ENCODE peak calls at places on chromosomes 5 and 9, in five cellular contexts. One of them, this sample, is unnamed.

GRCh38 chr5:14871084-14871572 is 450 bp downstream of the ANKH start:
- DNase-seq in NCI-H510A: no peak
- DNase-seq in transverse colon: peak
- DNase-seq in heart right ventricle: peak
- DNase-seq in dermis blood vessel endothelial cell: peak
- DNase-seq in this sample: peak

GRCh38 chr5:90353254-90353653 is 56.3 kb downstream of the CETN3 start:
- DNase-seq in heart right ventricle: no peak
- DNase-seq in transverse colon: no peak
- DNase-seq in NCI-H510A: no peak
- DNase-seq in dermis blood vessel endothelial cell: no peak
- DNase-seq in this sample: no peak

GRCh38 chr5:137304227-137304874 is 194.8 kb downstream of the SPOCK1 start:
- DNase-seq in transverse colon: peak
- DNase-seq in heart right ventricle: peak
- DNase-seq in NCI-H510A: peak
- DNase-seq in dermis blood vessel endothelial cell: peak
- DNase-seq in this sample: peak

GRCh38 chr9:121748727-121749546 is 97.5 kb downstream of the DAB2IP start:
- DNase-seq in NCI-H510A: no peak
- DNase-seq in dermis blood vessel endothelial cell: no peak
- DNase-seq in heart right ventricle: peak
- DNase-seq in transverse colon: peak
- DNase-seq in this sample: peak

GRCh38 chr5:83363111-83363510 is 108.4 kb upstream of the VCAN start:
- DNase-seq in transverse colon: no peak
- DNase-seq in dermis blood vessel endothelial cell: no peak
- DNase-seq in heart right ventricle: no peak
- DNase-seq in NCI-H510A: no peak
- DNase-seq in this sample: no peak

GRCh38 chr5:157665467-157666085 is 5.8 kb upstream of the C5orf52 start:
- DNase-seq in NCI-H510A: no peak
- DNase-seq in heart right ventricle: no peak
- DNase-seq in transverse colon: no peak
- DNase-seq in dermis blood vessel endothelial cell: no peak
- DNase-seq in this sample: no peak

GRCh38 chr5:144951001-144951400 is 780.3 kb downstream of the KCTD16 start:
- DNase-seq in dermis blood vessel endothelial cell: no peak
- DNase-seq in heart right ventricle: no peak
- DNase-seq in transverse colon: no peak
- DNase-seq in NCI-H510A: no peak
- DNase-seq in this sample: no peak

GRCh38 chr5:142145106-142145900 is 36.7 kb downstream of the NDFIP1 start:
- DNase-seq in NCI-H510A: no peak
- DNase-seq in dermis blood vessel endothelial cell: peak
- DNase-seq in heart right ventricle: peak
- DNase-seq in transverse colon: peak
- DNase-seq in this sample: peak

GRCh38 chr9:135858491-135859185 is 48.7 kb downstream of the CAMSAP1 start:
- DNase-seq in NCI-H510A: no peak
- DNase-seq in transverse colon: no peak
- DNase-seq in dermis blood vessel endothelial cell: no peak
- DNase-seq in heart right ventricle: no peak
- DNase-seq in this sample: no peak

GRCh38 chr5:108634251-108634950 is 113.3 kb upstream of the FER start:
- DNase-seq in NCI-H510A: no peak
- DNase-seq in transverse colon: no peak
- DNase-seq in dermis blood vessel endothelial cell: no peak
- DNase-seq in heart right ventricle: no peak
- DNase-seq in this sample: no peak

GRCh38 chr5:172782169-172783039 is 11.4 kb upstream of the DUSP1 start:
- DNase-seq in transverse colon: peak
- DNase-seq in dermis blood vessel endothelial cell: no peak
- DNase-seq in heart right ventricle: no peak
- DNase-seq in NCI-H510A: no peak
- DNase-seq in this sample: peak

GRCh38 chr9:123354806-123355508 is 1.0 kb upstream of the CRB2 start:
- DNase-seq in heart right ventricle: no peak
- DNase-seq in transverse colon: no peak
- DNase-seq in dermis blood vessel endothelial cell: no peak
- DNase-seq in NCI-H510A: no peak
- DNase-seq in this sample: no peak

GRCh38 chr5:56853710-56854109 is 38.4 kb downstream of the MAP3K1 start:
- DNase-seq in transverse colon: no peak
- DNase-seq in heart right ventricle: no peak
- DNase-seq in dermis blood vessel endothelial cell: no peak
- DNase-seq in NCI-H510A: no peak
- DNase-seq in this sample: no peak

GRCh38 chr5:149887622-149888183 is 56.9 kb downstream of the PDE6A start:
- DNase-seq in heart right ventricle: no peak
- DNase-seq in dermis blood vessel endothelial cell: peak
- DNase-seq in NCI-H510A: no peak
- DNase-seq in transverse colon: no peak
- DNase-seq in this sample: no peak

GRCh38 chr5:175734016-175734415 is 76.1 kb downstream of the HRH2 start:
- DNase-seq in heart right ventricle: no peak
- DNase-seq in transverse colon: no peak
- DNase-seq in NCI-H510A: no peak
- DNase-seq in dermis blood vessel endothelial cell: no peak
- DNase-seq in this sample: no peak

GRCh38 chr9:136327313-136327971 is at the start of gene GPSM1:
- DNase-seq in dermis blood vessel endothelial cell: peak
- DNase-seq in transverse colon: peak
- DNase-seq in NCI-H510A: no peak
- DNase-seq in heart right ventricle: peak
- DNase-seq in this sample: no peak

GRCh38 chr9:15501179-15501578 is 9.6 kb downstream of the PSIP1 start:
- DNase-seq in transverse colon: no peak
- DNase-seq in NCI-H510A: no peak
- DNase-seq in heart right ventricle: no peak
- DNase-seq in dermis blood vessel endothelial cell: peak
- DNase-seq in this sample: no peak

GRCh38 chr5:159409801-159410200 is 79.5 kb upstream of the IL12B start:
- DNase-seq in heart right ventricle: no peak
- DNase-seq in dermis blood vessel endothelial cell: no peak
- DNase-seq in NCI-H510A: no peak
- DNase-seq in transverse colon: no peak
- DNase-seq in this sample: no peak

GRCh38 chr9:129803679-129804065 is 688 bp downstream of the TOR1B start:
- DNase-seq in dermis blood vessel endothelial cell: no peak
- DNase-seq in heart right ventricle: no peak
- DNase-seq in transverse colon: no peak
- DNase-seq in NCI-H510A: no peak
- DNase-seq in this sample: no peak

GRCh38 chr5:159309689-159310433 is 20.4 kb downstream of the IL12B start:
- DNase-seq in dermis blood vessel endothelial cell: no peak
- DNase-seq in heart right ventricle: no peak
- DNase-seq in NCI-H510A: no peak
- DNase-seq in transverse colon: no peak
- DNase-seq in this sample: no peak

GRCh38 chr5:109655841-109656240 is 33.9 kb upstream of the MAN2A1 start:
- DNase-seq in transverse colon: no peak
- DNase-seq in NCI-H510A: no peak
- DNase-seq in dermis blood vessel endothelial cell: no peak
- DNase-seq in heart right ventricle: no peak
- DNase-seq in this sample: no peak

GRCh38 chr5:142825378-142826089 is 55.4 kb downstream of the ARHGAP26 start:
- DNase-seq in NCI-H510A: no peak
- DNase-seq in dermis blood vessel endothelial cell: peak
- DNase-seq in transverse colon: peak
- DNase-seq in heart right ventricle: peak
- DNase-seq in this sample: no peak

GRCh38 chr9:75451045-75451444 is 362.7 kb downstream of the OSTF1 start:
- DNase-seq in NCI-H510A: no peak
- DNase-seq in transverse colon: no peak
- DNase-seq in dermis blood vessel endothelial cell: no peak
- DNase-seq in heart right ventricle: no peak
- DNase-seq in this sample: no peak

GRCh38 chr5:17828709-17829108 is 194.4 kb downstream of the TAF11L14 start:
- DNase-seq in dermis blood vessel endothelial cell: no peak
- DNase-seq in heart right ventricle: no peak
- DNase-seq in NCI-H510A: no peak
- DNase-seq in transverse colon: no peak
- DNase-seq in this sample: no peak

GRCh38 chr9:71209890-71210289 is 88.5 kb upstream of the TRPM3 start:
- DNase-seq in NCI-H510A: no peak
- DNase-seq in transverse colon: no peak
- DNase-seq in dermis blood vessel endothelial cell: no peak
- DNase-seq in heart right ventricle: no peak
- DNase-seq in this sample: no peak

GRCh38 chr9:136019041-136019680 is 58.0 kb upstream of the UBAC1 start:
- DNase-seq in dermis blood vessel endothelial cell: no peak
- DNase-seq in transverse colon: no peak
- DNase-seq in NCI-H510A: no peak
- DNase-seq in heart right ventricle: no peak
- DNase-seq in this sample: no peak

GRCh38 chr5:169527863-169528262 is 55.7 kb upstream of the SPDL1 start:
- DNase-seq in dermis blood vessel endothelial cell: no peak
- DNase-seq in heart right ventricle: no peak
- DNase-seq in NCI-H510A: no peak
- DNase-seq in transverse colon: no peak
- DNase-seq in this sample: no peak

GRCh38 chr5:93593476-93594060 is 10.5 kb downstream of the NR2F1 start:
- DNase-seq in NCI-H510A: no peak
- DNase-seq in transverse colon: no peak
- DNase-seq in heart right ventricle: no peak
- DNase-seq in dermis blood vessel endothelial cell: no peak
- DNase-seq in this sample: no peak

GRCh38 chr9:470795-471194 is 256.1 kb downstream of the DOCK8 start:
- DNase-seq in NCI-H510A: no peak
- DNase-seq in transverse colon: no peak
- DNase-seq in heart right ventricle: no peak
- DNase-seq in dermis blood vessel endothelial cell: peak
- DNase-seq in this sample: no peak

GRCh38 chr9:137303031-137303892 is 1.2 kb upstream of the NRARP start:
- DNase-seq in dermis blood vessel endothelial cell: peak
- DNase-seq in transverse colon: peak
- DNase-seq in NCI-H510A: no peak
- DNase-seq in heart right ventricle: no peak
- DNase-seq in this sample: no peak

GRCh38 chr5:104189031-104189430 is 626.4 kb upstream of the NUDT12 start:
- DNase-seq in NCI-H510A: no peak
- DNase-seq in heart right ventricle: no peak
- DNase-seq in transverse colon: no peak
- DNase-seq in dermis blood vessel endothelial cell: no peak
- DNase-seq in this sample: peak

GRCh38 chr9:126376311-126376902 is 49.8 kb downstream of the MVB12B start:
- DNase-seq in dermis blood vessel endothelial cell: no peak
- DNase-seq in transverse colon: peak
- DNase-seq in NCI-H510A: peak
- DNase-seq in heart right ventricle: no peak
- DNase-seq in this sample: no peak

GRCh38 chr9:93062364-93062763 is 3.9 kb downstream of the SUSD3 start:
- DNase-seq in transverse colon: no peak
- DNase-seq in dermis blood vessel endothelial cell: no peak
- DNase-seq in NCI-H510A: no peak
- DNase-seq in heart right ventricle: no peak
- DNase-seq in this sample: no peak

GRCh38 chr9:135907006-135907434 is 326 bp downstream of the CAMSAP1 start:
- DNase-seq in heart right ventricle: no peak
- DNase-seq in transverse colon: peak
- DNase-seq in dermis blood vessel endothelial cell: peak
- DNase-seq in NCI-H510A: no peak
- DNase-seq in this sample: no peak

This sample was measured in gastrocnemius medialis.